ENCODE peak calls at places on chromosomes 7 and 10, in four cellular contexts. One of them, this sample, is unnamed. For H3K27me3 and H3K9me3, the result is how much of the 10 kb centered on the place peaks cover.

GRCh38 chr10:44636625-44637024 is 251.7 kb upstream of the CXCL12 start:
- DNase-seq in endodermal cell: no peak
- DNase-seq in CD8-positive, alpha-beta T cell: no peak
- DNase-seq in mammary epithelial cell: no peak
- DNase-seq in this sample: no peak

GRCh38 chr7:137852108-137852507 is 5.3 kb upstream of the DGKI start:
- DNase-seq in mammary epithelial cell: no peak
- DNase-seq in endodermal cell: no peak
- DNase-seq in CD8-positive, alpha-beta T cell: no peak
- DNase-seq in this sample: no peak

GRCh38 chr7:115748123-115748738 is 282.3 kb downstream of the TFEC start:
- DNase-seq in CD8-positive, alpha-beta T cell: no peak
- DNase-seq in mammary epithelial cell: no peak
- DNase-seq in endodermal cell: no peak
- DNase-seq in this sample: no peak

GRCh38 chr10:119517235-119518141 is 25.0 kb downstream of the RGS10 start:
- DNase-seq in CD8-positive, alpha-beta T cell: peak
- DNase-seq in endodermal cell: peak
- DNase-seq in mammary epithelial cell: no peak
- DNase-seq in this sample: peak

GRCh38 chr7:117458977-117459583 is 20.7 kb upstream of the CFTR start:
- DNase-seq in mammary epithelial cell: no peak
- DNase-seq in CD8-positive, alpha-beta T cell: no peak
- DNase-seq in endodermal cell: no peak
- DNase-seq in this sample: no peak

GRCh38 chr7:141676618-141677017 is 25.3 kb downstream of the DENND11 start:
- DNase-seq in endodermal cell: no peak
- DNase-seq in mammary epithelial cell: peak
- DNase-seq in CD8-positive, alpha-beta T cell: no peak
- DNase-seq in this sample: no peak

GRCh38 chr7:45573636-45574470 is at the start of gene ADCY1:
- DNase-seq in endodermal cell: peak
- DNase-seq in mammary epithelial cell: no peak
- DNase-seq in CD8-positive, alpha-beta T cell: no peak
- DNase-seq in this sample: no peak

GRCh38 chr7:36736827-36737211 is 12.5 kb upstream of the AOAH start:
- DNase-seq in mammary epithelial cell: no peak
- DNase-seq in endodermal cell: no peak
- DNase-seq in CD8-positive, alpha-beta T cell: no peak
- DNase-seq in this sample: no peak

GRCh38 chr10:103896225-103896624 is 21.8 kb downstream of the STN1 start:
- DNase-seq in mammary epithelial cell: no peak
- DNase-seq in endodermal cell: no peak
- DNase-seq in CD8-positive, alpha-beta T cell: no peak
- DNase-seq in this sample: no peak

GRCh38 chr10:98307916-98308315 is 39.9 kb upstream of the LOXL4 start:
- DNase-seq in CD8-positive, alpha-beta T cell: no peak
- DNase-seq in mammary epithelial cell: no peak
- DNase-seq in endodermal cell: no peak
- DNase-seq in this sample: no peak

GRCh38 chr7:149036676-149037075 is 8.4 kb upstream of the PDIA4 start:
- DNase-seq in CD8-positive, alpha-beta T cell: no peak
- DNase-seq in endodermal cell: no peak
- DNase-seq in mammary epithelial cell: no peak
- DNase-seq in this sample: no peak

GRCh38 chr10:113709221-113709838 is 29.6 kb downstream of the CASP7 start:
- DNase-seq in endodermal cell: no peak
- DNase-seq in mammary epithelial cell: no peak
- DNase-seq in CD8-positive, alpha-beta T cell: no peak
- DNase-seq in this sample: no peak

GRCh38 chr7:146136357-146136875 is 19.8 kb downstream of the CNTNAP2 start:
- DNase-seq in endodermal cell: no peak
- DNase-seq in CD8-positive, alpha-beta T cell: no peak
- DNase-seq in mammary epithelial cell: no peak
- DNase-seq in this sample: no peak

GRCh38 chr7:135211179-135211945 is at the start of gene WDR91:
- DNase-seq in endodermal cell: peak
- DNase-seq in CD8-positive, alpha-beta T cell: peak
- DNase-seq in mammary epithelial cell: peak
- DNase-seq in this sample: peak

GRCh38 chr10:97058521-97058920 is 127.2 kb downstream of the SLIT1 start:
- DNase-seq in mammary epithelial cell: no peak
- DNase-seq in endodermal cell: no peak
- DNase-seq in CD8-positive, alpha-beta T cell: no peak
- DNase-seq in this sample: no peak

GRCh38 chr10:60460058-60460457 is 70.4 kb upstream of the ANK3 start:
- DNase-seq in endodermal cell: no peak
- DNase-seq in mammary epithelial cell: no peak
- DNase-seq in CD8-positive, alpha-beta T cell: no peak
- DNase-seq in this sample: no peak

GRCh38 chr10:124825702-124826101 is 24.1 kb downstream of the ABRAXAS2 start:
- DNase-seq in mammary epithelial cell: no peak
- DNase-seq in endodermal cell: no peak
- DNase-seq in CD8-positive, alpha-beta T cell: no peak
- DNase-seq in this sample: no peak

GRCh38 chr10:12748186-12748585 is 253.3 kb downstream of the CCDC3 start:
- DNase-seq in CD8-positive, alpha-beta T cell: no peak
- DNase-seq in endodermal cell: no peak
- DNase-seq in mammary epithelial cell: no peak
- DNase-seq in this sample: no peak

GRCh38 chr10:5809541-5810154 is 3.6 kb downstream of the GDI2 start:
- DNase-seq in mammary epithelial cell: no peak
- DNase-seq in endodermal cell: no peak
- DNase-seq in CD8-positive, alpha-beta T cell: no peak
- DNase-seq in this sample: no peak

GRCh38 chr7:77570330-77571011 is 33.4 kb downstream of the PTPN12 start:
- DNase-seq in endodermal cell: no peak
- DNase-seq in mammary epithelial cell: peak
- DNase-seq in CD8-positive, alpha-beta T cell: no peak
- DNase-seq in this sample: no peak

GRCh38 chr10:78551184-78552005 is 517.4 kb upstream of the ZMIZ1 start:
- DNase-seq in mammary epithelial cell: no peak
- DNase-seq in CD8-positive, alpha-beta T cell: no peak
- DNase-seq in endodermal cell: peak
- DNase-seq in this sample: no peak

GRCh38 chr7:138981332-138982203 is at the start of gene KIAA1549:
- DNase-seq in endodermal cell: peak
- DNase-seq in mammary epithelial cell: peak
- DNase-seq in CD8-positive, alpha-beta T cell: peak
- DNase-seq in this sample: no peak
- TF ChIP-seq CTCF in endodermal cell: no peak
- TF ChIP-seq CTCF in mammary epithelial cell: no peak
- TF ChIP-seq CTCF in CD8-positive, alpha-beta T cell: no peak
- TF ChIP-seq CTCF in this sample: no peak

GRCh38 chr10:67241435-67241834 is 315.6 kb downstream of the LRRTM3 start:
- DNase-seq in endodermal cell: no peak
- DNase-seq in CD8-positive, alpha-beta T cell: no peak
- DNase-seq in mammary epithelial cell: no peak
- DNase-seq in this sample: no peak
- H3K27me3 ChIP-seq in endodermal cell: under half
- H3K27me3 ChIP-seq in CD8-positive, alpha-beta T cell: under half
- H3K27me3 ChIP-seq in mammary epithelial cell: under half
- H3K27me3 ChIP-seq in this sample: under half

GRCh38 chr10:42523098-42523497 is 115.3 kb downstream of the ZNF33B start:
- DNase-seq in mammary epithelial cell: no peak
- DNase-seq in endodermal cell: no peak
- DNase-seq in CD8-positive, alpha-beta T cell: no peak
- DNase-seq in this sample: no peak

GRCh38 chr10:42513921-42514320 is 124.4 kb downstream of the ZNF33B start:
- DNase-seq in endodermal cell: no peak
- DNase-seq in mammary epithelial cell: no peak
- DNase-seq in CD8-positive, alpha-beta T cell: no peak
- DNase-seq in this sample: no peak

GRCh38 chr10:42519079-42519478 is 119.3 kb downstream of the ZNF33B start:
- DNase-seq in CD8-positive, alpha-beta T cell: no peak
- DNase-seq in endodermal cell: no peak
- DNase-seq in mammary epithelial cell: no peak
- DNase-seq in this sample: no peak

DNA sequence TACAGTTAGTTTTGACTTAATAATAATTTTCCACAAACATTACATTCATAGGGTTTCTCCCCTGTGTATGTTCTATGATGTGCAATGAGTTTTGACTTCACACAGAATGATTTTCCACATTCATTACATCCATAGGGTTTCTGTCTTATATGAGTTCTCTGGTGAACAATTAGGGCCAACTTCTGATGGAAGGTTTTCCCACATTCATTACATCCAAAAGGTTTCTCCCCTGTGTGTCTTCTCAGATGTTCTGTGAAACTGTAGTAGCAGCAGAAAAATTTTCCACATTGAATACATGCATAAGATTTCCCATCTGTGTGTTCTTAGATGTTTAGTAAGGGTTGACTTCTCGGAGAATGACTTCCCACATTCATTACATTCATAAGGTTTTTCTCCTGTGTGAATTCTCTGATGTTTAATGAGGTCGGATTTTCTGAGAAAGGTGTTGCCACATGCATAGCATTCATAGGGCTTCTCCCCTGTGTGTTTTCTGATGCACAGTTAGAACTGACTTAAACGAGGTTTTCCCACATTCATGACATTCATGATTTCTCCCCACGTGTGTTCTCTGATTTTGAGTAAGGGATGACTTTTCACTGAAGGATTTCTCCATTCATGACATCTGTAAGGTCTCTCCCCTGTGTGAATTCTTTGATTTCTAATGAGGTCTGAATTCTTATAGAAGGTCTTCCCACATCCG is 118.5 kb downstream of the ZNF33B start:
- DNase-seq in endodermal cell: no peak
- DNase-seq in CD8-positive, alpha-beta T cell: no peak
- DNase-seq in mammary epithelial cell: no peak
- DNase-seq in this sample: no peak
- H3K9me3 ChIP-seq in endodermal cell: half or more
- H3K9me3 ChIP-seq in CD8-positive, alpha-beta T cell: half or more
- H3K9me3 ChIP-seq in mammary epithelial cell: half or more
- H3K9me3 ChIP-seq in this sample: half or more

DNA sequence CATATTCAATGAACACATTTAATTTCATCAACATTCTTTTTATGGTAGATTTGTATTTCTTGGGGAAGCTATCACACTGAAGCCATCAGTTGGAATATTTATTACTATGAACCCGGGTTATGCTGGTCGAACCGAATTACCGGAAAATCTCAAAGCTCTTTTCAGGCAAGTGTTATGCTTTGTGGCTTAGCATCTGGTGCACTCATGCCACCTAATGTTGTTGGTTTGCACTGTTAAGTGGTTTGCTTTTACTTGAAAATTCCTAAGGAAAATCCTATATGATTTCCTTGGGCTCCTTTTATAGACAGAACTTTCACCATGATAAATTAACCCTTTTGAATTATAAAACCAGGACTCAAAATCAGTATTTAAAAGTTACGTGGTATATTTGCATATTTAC is 147.9 kb downstream of the DNAH11 start:
- DNase-seq in mammary epithelial cell: no peak
- DNase-seq in CD8-positive, alpha-beta T cell: no peak
- DNase-seq in endodermal cell: no peak
- DNase-seq in this sample: no peak
- TF ChIP-seq CTCF in mammary epithelial cell: peak
- TF ChIP-seq CTCF in CD8-positive, alpha-beta T cell: no peak
- TF ChIP-seq CTCF in endodermal cell: peak
- TF ChIP-seq CTCF in this sample: no peak

GRCh38 chr7:27192546-27193334 is 7.2 kb downstream of the HOXA13 start:
- DNase-seq in mammary epithelial cell: no peak
- DNase-seq in endodermal cell: peak
- DNase-seq in CD8-positive, alpha-beta T cell: no peak
- DNase-seq in this sample: no peak
- H3K27me3 ChIP-seq in mammary epithelial cell: half or more
- H3K27me3 ChIP-seq in endodermal cell: half or more
- H3K27me3 ChIP-seq in CD8-positive, alpha-beta T cell: half or more
- H3K27me3 ChIP-seq in this sample: half or more

GRCh38 chr10:15461353-15462108 is 90.4 kb upstream of the FAM171A1 start:
- DNase-seq in mammary epithelial cell: peak
- DNase-seq in endodermal cell: no peak
- DNase-seq in CD8-positive, alpha-beta T cell: no peak
- DNase-seq in this sample: no peak
- H3K9me3 ChIP-seq in mammary epithelial cell: under half
- H3K9me3 ChIP-seq in endodermal cell: under half
- H3K9me3 ChIP-seq in CD8-positive, alpha-beta T cell: under half
- H3K9me3 ChIP-seq in this sample: under half

GRCh38 chr7:50774299-50774698 is 8.4 kb downstream of the GRB10 start:
- DNase-seq in mammary epithelial cell: no peak
- DNase-seq in endodermal cell: no peak
- DNase-seq in CD8-positive, alpha-beta T cell: no peak
- DNase-seq in this sample: no peak
- TF ChIP-seq CTCF in mammary epithelial cell: peak
- TF ChIP-seq CTCF in endodermal cell: peak
- TF ChIP-seq CTCF in CD8-positive, alpha-beta T cell: no peak
- TF ChIP-seq CTCF in this sample: no peak

GRCh38 chr7:39349452-39350123 is 216.6 kb upstream of the YAE1 start:
- DNase-seq in mammary epithelial cell: no peak
- DNase-seq in CD8-positive, alpha-beta T cell: no peak
- DNase-seq in endodermal cell: no peak
- DNase-seq in this sample: no peak
- H3K27me3 ChIP-seq in mammary epithelial cell: under half
- H3K27me3 ChIP-seq in CD8-positive, alpha-beta T cell: under half
- H3K27me3 ChIP-seq in endodermal cell: under half
- H3K27me3 ChIP-seq in this sample: under half

This sample was measured in CD4-positive, alpha-beta T cell.